ENCODE peak calls at places on chromosomes 6 and 20, in ten cellular contexts. N is MM.1S, C is keratinocyte, W is progenitor cell of endocrine pancreas, O is endothelial cell of umbilical vein, B is neural crest cell, Q is GM06990, X is A549, E is WTC11, U is thyroid gland. V is an unnamed sample.

GRCh38 chr6:839201-839600 is 146.3 kb upstream of the EXOC2 start:
- DNase-seq in X (no peak), O (no peak), U (no peak), W (no peak), N (no peak), B (no peak), E (no peak), Q (no peak), C (no peak), V (no peak)

GRCh38 chr6:149153100-149153499 is 164.4 kb upstream of the TAB2 start:
- DNase-seq in B (no peak), E (no peak), X (no peak), N (no peak), U (no peak), O (no peak), C (no peak), W (no peak), Q (no peak), V (no peak)

GRCh38 chr6:5334341-5334740 is 73.0 kb downstream of the FARS2 start:
- DNase-seq in C (no peak), Q (no peak), N (no peak), U (no peak), B (no peak), O (peak; percentile 92), W (no peak), X (no peak), E (no peak), V (no peak)

GRCh38 chr20:56781108-56781739 is 152.1 kb downstream of the TFAP2C start:
- DNase-seq in O (no peak), W (no peak), Q (no peak), U (peak; percentile 80), B (no peak), C (no peak), E (no peak), N (no peak), X (peak; percentile 80), V (no peak)

GRCh38 chr6:137977814-137978213 is 110.8 kb downstream of the TNFAIP3 start:
- DNase-seq in E (no peak), B (no peak), Q (no peak), C (no peak), W (no peak), U (no peak), X (no peak), N (no peak), O (no peak), V (no peak)

GRCh38 chr6:157185171-157185570 is 138.1 kb downstream of the TMEM242 start:
- DNase-seq in U (no peak), O (no peak), C (no peak), W (no peak), Q (no peak), N (no peak), E (no peak), X (no peak), B (no peak), V (no peak)

GRCh38 chr6:128239898-128240509 is 280.4 kb downstream of the PTPRK start:
- DNase-seq in O (peak; percentile 60), C (no peak), U (no peak), X (no peak), N (no peak), W (no peak), B (no peak), Q (peak; percentile 35), E (no peak), V (no peak)

GRCh38 chr6:139996253-139996834 is 621.9 kb upstream of the CITED2 start:
- DNase-seq in N (peak; percentile 83), Q (no peak), U (no peak), X (peak; percentile 34), C (no peak), B (no peak), W (no peak), O (no peak), E (peak; percentile 16), V (no peak)

GRCh38 chr6:27700337-27700736 is 211.9 kb downstream of the OR2B2 start:
- DNase-seq in C (no peak), U (no peak), X (no peak), E (no peak), B (no peak), O (no peak), N (no peak), W (no peak), Q (no peak), V (no peak)

GRCh38 chr6:159104163-159104885 is 59.5 kb upstream of the TAGAP start:
- DNase-seq in Q (peak; percentile 87), E (peak; percentile 79), W (peak; percentile 59), N (peak; percentile 43), X (peak; percentile 30), C (no peak), B (peak; percentile 57), O (peak; percentile 40), U (peak; percentile 78), V (no peak)

GRCh38 chr6:73521351-73522254 is 771 bp upstream of the EEF1A1 start:
- DNase-seq in C (no peak), E (peak; percentile 78), B (peak; percentile 75), U (no peak), W (peak; percentile 58), N (peak; percentile 69), Q (no peak), O (peak; percentile 91), X (peak; percentile 53), V (no peak)

DNA sequence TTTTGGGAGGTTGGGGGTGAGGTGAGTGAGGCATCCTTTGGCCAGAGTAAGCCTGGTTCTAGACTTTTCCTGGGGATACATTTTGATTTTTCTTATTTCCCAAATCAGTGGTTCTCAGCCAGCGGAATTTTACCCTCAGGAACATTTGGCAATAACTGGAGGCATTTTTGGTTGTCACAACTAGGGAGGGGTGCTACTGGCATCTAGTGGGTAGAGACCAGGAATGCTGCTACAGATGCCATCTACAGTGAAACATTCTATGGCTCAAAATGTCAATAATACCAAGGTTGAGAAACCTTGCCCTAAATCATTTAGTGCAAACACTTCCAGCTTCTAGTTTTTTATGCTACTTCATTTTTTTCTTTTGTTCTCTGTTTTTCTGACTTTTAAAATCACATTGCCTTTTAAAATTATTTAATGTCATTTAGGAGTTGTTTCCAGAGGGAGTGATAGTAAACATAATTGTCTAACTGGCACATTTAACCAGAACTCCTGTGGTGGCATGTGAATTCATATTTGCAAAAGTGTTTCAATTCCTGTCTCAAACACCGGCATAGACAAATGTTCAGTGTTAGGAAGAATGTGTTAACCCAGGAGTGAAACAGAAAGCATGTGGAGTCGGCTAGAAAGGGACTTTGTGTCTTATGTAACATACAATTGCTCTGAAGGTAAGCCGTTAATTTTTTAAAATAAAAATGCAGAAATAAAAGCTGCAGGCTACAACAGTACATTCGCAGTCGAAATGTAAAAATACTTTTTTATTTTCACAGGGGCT is 59.0 kb downstream of the QRSL1 start:
- DNase-seq in U (peak; percentile 35), B (no peak), C (no peak), W (no peak), N (peak; percentile 38), O (no peak), E (no peak), Q (no peak), X (peak; percentile 7), V (no peak)
- TF ChIP-seq CTCF in U (no peak), B (no peak), C (peak; percentile 16), W (no peak), N (no peak), O (no peak), E (no peak), Q (peak; percentile 8), X (no peak), V (no peak)

GRCh38 chr6:118103381-118104105 is 196.5 kb downstream of the SLC35F1 start:
- DNase-seq in O (no peak), Q (no peak), B (no peak), E (no peak), C (no peak), N (no peak), W (no peak), X (no peak), U (peak; percentile 49), V (no peak)
- TF ChIP-seq CTCF in O (no peak), Q (no peak), B (no peak), E (no peak), C (no peak), N (no peak), W (no peak), X (no peak), U (no peak), V (no peak)

DNA sequence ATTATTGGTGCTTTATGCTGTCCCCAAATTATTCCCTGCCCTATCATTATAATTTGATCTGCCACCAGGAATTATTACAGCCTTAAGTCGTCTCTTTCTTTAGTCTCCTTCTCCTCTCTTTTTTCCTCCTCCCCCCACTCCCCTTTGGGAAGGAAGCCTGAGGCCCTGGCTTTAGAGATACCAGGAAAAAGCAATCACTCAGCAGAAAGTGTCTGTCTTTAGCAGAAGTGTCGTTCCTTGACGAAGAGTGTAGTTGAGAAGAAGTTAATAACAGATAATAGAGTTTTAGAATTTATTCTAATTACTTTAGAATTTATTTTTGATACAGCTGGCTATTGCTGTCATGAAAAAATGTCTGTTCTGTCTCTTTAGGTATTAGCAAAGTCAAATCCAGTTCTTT is 16.5 kb downstream of the LIN28B start:
- DNase-seq in Q (no peak), E (no peak), B (no peak), X (no peak), C (no peak), O (no peak), U (no peak), W (no peak), N (no peak), V (no peak)
- TF ChIP-seq CTCF in Q (no peak), E (no peak), B (no peak), X (no peak), C (no peak), O (no peak), U (no peak), W (no peak), N (no peak), V (no peak)

GRCh38 chr6:160662842-160663241 is 1.2 kb downstream of the LPA start:
- DNase-seq in W (no peak), O (no peak), C (no peak), E (no peak), Q (no peak), U (no peak), N (no peak), B (no peak), X (no peak), V (no peak)

GRCh38 chr6:160668589-160668988 is 4.5 kb upstream of the LPA start:
- DNase-seq in O (no peak), W (no peak), C (no peak), X (no peak), E (no peak), Q (no peak), B (no peak), N (no peak), U (no peak), V (no peak)

GRCh38 chr6:160667854-160668481 is 3.9 kb upstream of the LPA start:
- DNase-seq in U (no peak), X (peak; percentile 53), O (no peak), N (peak; percentile 14), E (peak; percentile 76), C (no peak), W (peak; percentile 36), B (peak; percentile 3), Q (peak; percentile 12), V (no peak)
- TF ChIP-seq CTCF in U (no peak), X (peak; percentile 40), O (no peak), N (peak; percentile 48), E (peak; percentile 69), C (peak; percentile 82), W (peak; percentile 76), B (peak; percentile 63), Q (peak; percentile 75), V (no peak)

GRCh38 chr20:17680836-17681740 is 954 bp downstream of the RRBP1 start:
- DNase-seq in O (peak; percentile 49), B (peak; percentile 82), C (no peak), U (peak; percentile 87), Q (peak; percentile 82), X (peak; percentile 80), N (peak; percentile 77), E (peak; percentile 82), W (peak; percentile 86), V (peak; percentile 75)
- TF ChIP-seq CTCF in O (peak; percentile 69), B (peak; percentile 73), C (peak; percentile 56), U (no peak), Q (peak; percentile 43), X (peak; percentile 95), N (peak; percentile 29), E (peak; percentile 69), W (peak; percentile 75), V (peak; percentile 61)

V was measured in mesothelial cell of epicardium.